ENCODE peak calls at places on chromosomes 7 and 10, in eight cellular contexts. B is activated CD8-positive, alpha-beta memory T cell treated with anti-CD3 and anti-CD28 coated beads for 4 hours; I is KG1; O is adrenal gland; F is left ventricle myocardium superior; L is cardiac muscle cell; J is C1 segment of cervical spinal cord; K is iris pigment epithelial cell. X is an unnamed sample.

GRCh38 chr7:46547044-46547443 is 626.0 kb upstream of the IGFBP3 start:
- DNase-seq in B (no peak), I (no peak), O (no peak), F (no peak), L (no peak), J (no peak), K (no peak), X (no peak)

GRCh38 chr10:129375171-129375570 is 91.9 kb upstream of the MGMT start:
- DNase-seq in B (no peak), I (no peak), O (no peak), F (no peak), L (no peak), J (no peak), K (no peak), X (peak; percentile 90)

GRCh38 chr7:93569189-93569588 is 5.3 kb downstream of the CALCR start:
- DNase-seq in B (no peak), I (no peak), O (no peak), F (no peak), L (no peak), J (no peak), K (no peak), X (no peak)

GRCh38 chr7:140778975-140779374 is 82.5 kb downstream of the NDUFB2 start:
- DNase-seq in B (no peak), I (no peak), O (no peak), F (no peak), L (no peak), J (no peak), K (no peak), X (no peak)

GRCh38 chr7:51666751-51667150 is 350.1 kb upstream of the COBL start:
- DNase-seq in B (no peak), I (no peak), O (no peak), F (no peak), L (no peak), J (no peak), K (no peak), X (peak; percentile 64)

GRCh38 chr7:10703059-10703458 is 270.6 kb upstream of the PHF14 start:
- DNase-seq in B (no peak), I (no peak), O (no peak), F (no peak), L (no peak), J (no peak), K (no peak), X (no peak)

GRCh38 chr10:103451091-103451801 is 924 bp downstream of the CALHM2 start:
- DNase-seq in B (no peak), I (no peak), O (peak; percentile 79), F (peak; percentile 85), L (no peak), J (peak; percentile 17), K (peak; percentile 13), X (peak; percentile 93)

GRCh38 chr10:114408968-114409444 is 4.7 kb upstream of the AFAP1L2 start:
- DNase-seq in B (no peak), I (no peak), O (no peak), F (no peak), L (no peak), J (no peak), K (no peak), X (no peak)

GRCh38 chr10:123755061-123755460 is 88.9 kb downstream of the GPR26 start:
- DNase-seq in B (no peak), I (no peak), O (no peak), F (no peak), L (no peak), J (no peak), K (no peak), X (no peak)